ENCODE peak calls at places on chromosome 14, in ten cellular contexts. C, Z, V, O, A, B, H, Y, R and Q are unnamed samples.

GRCh38 chr14:56189306-56189705 is 71.1 kb downstream of the PELI2 start:
- DNase-seq in C (peak; percentile 61), Z (no peak), V (no peak), O (no peak), A (no peak), B (no peak), H (no peak), Y (no peak), R (peak; percentile 21), Q (no peak)

GRCh38 chr14:100730530-100730929 is 3.8 kb downstream of the DLK1 start:
- DNase-seq in C (no peak), Z (no peak), V (no peak), O (no peak), A (no peak), B (peak; percentile 21), H (no peak), Y (no peak), R (no peak), Q (no peak)

GRCh38 chr14:42421377-42422078 is 814.9 kb downstream of the LRFN5 start:
- DNase-seq in C (no peak), Z (no peak), V (no peak), O (no peak), A (no peak), B (no peak), H (no peak), Y (no peak), R (no peak), Q (no peak)

GRCh38 chr14:24630872-24631477 is 3.0 kb downstream of the GZMB start:
- DNase-seq in C (no peak), Z (peak; percentile 16), V (no peak), O (no peak), A (no peak), B (no peak), H (no peak), Y (peak; percentile 54), R (peak; percentile 87), Q (no peak)

GRCh38 chr14:105337966-105338365 is 23.4 kb downstream of the PACS2 start:
- DNase-seq in C (no peak), Z (no peak), V (no peak), O (no peak), A (peak; percentile 68), B (no peak), H (no peak), Y (peak; percentile 55), R (no peak), Q (no peak)

GRCh38 chr14:51022769-51023168 is 72.1 kb downstream of the TRIM9 start:
- DNase-seq in C (no peak), Z (no peak), V (no peak), O (no peak), A (no peak), B (no peak), H (no peak), Y (no peak), R (no peak), Q (no peak)

GRCh38 chr14:67453575-67454300 is 34.8 kb downstream of the TMEM229B start:
- DNase-seq in C (no peak), Z (no peak), V (peak; percentile 12), O (no peak), A (no peak), B (no peak), H (no peak), Y (no peak), R (no peak), Q (no peak)

GRCh38 chr14:91159906-91160305 is 46.0 kb downstream of the DGLUCY start:
- DNase-seq in C (no peak), Z (no peak), V (no peak), O (no peak), A (no peak), B (no peak), H (no peak), Y (no peak), R (no peak), Q (no peak)

GRCh38 chr14:95609398-95609990 is 74.6 kb downstream of the GLRX5 start:
- DNase-seq in C (peak; percentile 53), Z (no peak), V (peak; percentile 14), O (no peak), A (no peak), B (peak; percentile 28), H (no peak), Y (peak; percentile 51), R (no peak), Q (no peak)

GRCh38 chr14:55098561-55098898 is 30.5 kb upstream of the LGALS3 start:
- DNase-seq in C (no peak), Z (no peak), V (no peak), O (no peak), A (no peak), B (no peak), H (no peak), Y (no peak), R (no peak), Q (no peak)

GRCh38 chr14:85702937-85703336 is 173.0 kb downstream of the FLRT2 start:
- DNase-seq in C (no peak), Z (no peak), V (no peak), O (peak; percentile 36), A (no peak), B (no peak), H (no peak), Y (no peak), R (no peak), Q (no peak)

GRCh38 chr14:105529506-105530445 is 3.4 kb downstream of the TMEM121 start:
- DNase-seq in C (no peak), Z (peak; percentile 20), V (peak; percentile 49), O (no peak), A (peak; percentile 87), B (peak; percentile 52), H (no peak), Y (peak; percentile 50), R (no peak), Q (no peak)

GRCh38 chr14:62209287-62209899 is 447.2 kb downstream of the SNAPC1 start:
- DNase-seq in C (no peak), Z (no peak), V (no peak), O (no peak), A (no peak), B (no peak), H (no peak), Y (no peak), R (no peak), Q (no peak)

GRCh38 chr14:71448431-71449315 is 483.6 kb upstream of the RGS6 start:
- DNase-seq in C (no peak), Z (no peak), V (no peak), O (no peak), A (no peak), B (no peak), H (no peak), Y (no peak), R (no peak), Q (no peak)

GRCh38 chr14:21384494-21384851 is 654 bp upstream of the SUPT16H start:
- DNase-seq in C (no peak), Z (no peak), V (no peak), O (no peak), A (no peak), B (peak; percentile 33), H (no peak), Y (no peak), R (no peak), Q (no peak)

GRCh38 chr14:22650960-22651521 is 6.9 kb upstream of the OR6J1 start:
- DNase-seq in C (peak; percentile 60), Z (no peak), V (no peak), O (no peak), A (no peak), B (no peak), H (peak; percentile 7), Y (no peak), R (no peak), Q (no peak)

GRCh38 chr14:75267141-75267601 is 11.5 kb upstream of the FOS start:
- DNase-seq in C (no peak), Z (no peak), V (no peak), O (no peak), A (no peak), B (no peak), H (no peak), Y (no peak), R (no peak), Q (peak; percentile 55)

GRCh38 chr14:87286826-87287225 is 706.2 kb downstream of the GALC start:
- DNase-seq in C (no peak), Z (no peak), V (no peak), O (no peak), A (no peak), B (no peak), H (no peak), Y (no peak), R (no peak), Q (no peak)

GRCh38 chr14:100868621-100869370 is 34.7 kb downstream of the RTL1 start:
- DNase-seq in C (no peak), Z (no peak), V (no peak), O (no peak), A (no peak), B (peak; percentile 19), H (no peak), Y (no peak), R (no peak), Q (peak; percentile 46)

DNA sequence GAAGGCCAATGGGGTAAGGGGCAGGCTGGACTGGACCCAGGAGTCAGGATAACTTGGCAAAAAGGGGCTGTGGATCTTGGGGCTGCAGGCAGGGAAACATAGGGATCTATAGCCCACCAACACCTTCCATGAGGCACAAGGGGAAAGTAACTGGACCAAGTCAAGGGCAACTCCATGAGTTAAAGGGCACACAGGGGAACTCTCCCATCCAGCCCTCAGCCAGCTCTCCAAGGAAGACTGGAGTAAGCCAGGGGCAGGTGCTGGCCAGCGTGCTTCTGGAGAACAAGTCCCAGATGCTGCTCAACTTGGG is 31.3 kb upstream of the ZFP36L1 start:
- DNase-seq in C (no peak), Z (no peak), V (no peak), O (no peak), A (no peak), B (no peak), H (no peak), Y (no peak), R (no peak), Q (no peak)
- TF ChIP-seq POLR2A in C (no peak), Z (no peak), V (no peak), O (no peak), A (no peak), B (no peak), H (no peak), Y (no peak), R (no peak), Q (no peak)

GRCh38 chr14:30779210-30779609 is 95.1 kb upstream of the COCH start:
- DNase-seq in C (peak; percentile 4), Z (no peak), V (no peak), O (no peak), A (no peak), B (no peak), H (no peak), Y (no peak), R (no peak), Q (no peak)
- TF ChIP-seq EP300 in C (no peak), Z (no peak), V (no peak), O (no peak), A (no peak), B (no peak), H (no peak), Y (no peak), R (no peak), Q (no peak)

GRCh38 chr14:52068741-52069616 is at the start of gene NID2:
- DNase-seq in C (peak; percentile 77), Z (peak; percentile 82), V (peak; percentile 33), O (peak; percentile 85), A (peak; percentile 92), B (peak; percentile 92), H (peak; percentile 63), Y (peak; percentile 51), R (peak; percentile 95), Q (peak; percentile 84)
- TF ChIP-seq POLR2A in C (no peak), Z (peak; percentile 38), V (no peak), O (peak; percentile 84), A (no peak), B (peak; percentile 69), H (no peak), Y (no peak), R (peak; percentile 37), Q (peak; percentile 9)

GRCh38 chr14:92951912-92952471 is 29.0 kb downstream of the CHGA start:
- DNase-seq in C (peak; percentile 70), Z (peak; percentile 84), V (peak; percentile 75), O (peak; percentile 85), A (peak; percentile 93), B (peak; percentile 80), H (peak; percentile 47), Y (peak; percentile 86), R (peak; percentile 95), Q (peak; percentile 87)
- TF ChIP-seq EP300 in C (no peak), Z (no peak), V (no peak), O (no peak), A (no peak), B (no peak), H (no peak), Y (no peak), R (no peak), Q (no peak)